ENCODE peak calls at places on chromosome 13, in four cellular contexts. U, X, D and Z are unnamed samples.

GRCh38 chr13:96822900-96823299 is 171.4 kb downstream of the OXGR1 start:
- DNase-seq in U (peak; percentile 4), X (peak; percentile 17), D (peak; percentile 50), Z (peak; percentile 55)

GRCh38 chr13:67138937-67139336 is 91.2 kb downstream of the PCDH9 start:
- DNase-seq in U (no peak), X (no peak), D (no peak), Z (no peak)

GRCh38 chr13:57627663-57628062 is 3.9 kb upstream of the PCDH17 start:
- DNase-seq in U (no peak), X (peak; percentile 8), D (no peak), Z (no peak)

GRCh38 chr13:26460652-26461051 is 96.8 kb upstream of the WASF3 start:
- DNase-seq in U (no peak), X (no peak), D (no peak), Z (no peak)

GRCh38 chr13:93480553-93481106 is 254.0 kb downstream of the GPC6 start:
- DNase-seq in U (no peak), X (no peak), D (peak; percentile 28), Z (no peak)

GRCh38 chr13:80342541-80343371 is 1.8 kb upstream of the SPRY2 start:
- DNase-seq in U (no peak), X (peak; percentile 84), D (peak; percentile 55), Z (peak; percentile 87)

GRCh38 chr13:113996912-113997745 is 23.3 kb upstream of the C13orf46 start:
- DNase-seq in U (no peak), X (no peak), D (no peak), Z (no peak)

GRCh38 chr13:40589285-40590109 is 76.9 kb downstream of the FOXO1 start:
- DNase-seq in U (no peak), X (no peak), D (peak; percentile 56), Z (no peak)

GRCh38 chr13:110444226-110444653 is 117.3 kb downstream of the RAB20 start:
- DNase-seq in U (no peak), X (peak; percentile 15), D (no peak), Z (no peak)

GRCh38 chr13:35549481-35549880 is 73.0 kb upstream of the MAB21L1 start:
- DNase-seq in U (peak; percentile 0), X (no peak), D (peak; percentile 1), Z (no peak)

GRCh38 chr13:76820759-76821158 is 65.4 kb downstream of the KCTD12 start:
- DNase-seq in U (no peak), X (no peak), D (no peak), Z (no peak)

GRCh38 chr13:76292726-76293125 is 593.5 kb downstream of the KCTD12 start:
- DNase-seq in U (no peak), X (no peak), D (no peak), Z (no peak)

GRCh38 chr13:26247608-26248007 is 6.3 kb upstream of the CDK8 start:
- DNase-seq in U (no peak), X (peak; percentile 84), D (no peak), Z (no peak)

GRCh38 chr13:96025283-96025682 is 27.9 kb downstream of the UGGT2 start:
- DNase-seq in U (no peak), X (no peak), D (no peak), Z (no peak)

GRCh38 chr13:95296326-95296939 is 4.8 kb downstream of the ABCC4 start:
- DNase-seq in U (peak; percentile 49), X (no peak), D (peak; percentile 56), Z (peak; percentile 77)

GRCh38 chr13:100341327-100341726 is 247.3 kb downstream of the GGACT start:
- DNase-seq in U (no peak), X (no peak), D (no peak), Z (no peak)

GRCh38 chr13:34816543-34816942 is 125.5 kb upstream of the NBEA start:
- DNase-seq in U (no peak), X (no peak), D (no peak), Z (no peak)

GRCh38 chr13:99955747-99956472 is 15.7 kb downstream of the ZIC5 start:
- DNase-seq in U (no peak), X (no peak), D (no peak), Z (peak; percentile 57)

GRCh38 chr13:28220166-28220565 is 81.8 kb downstream of the PAN3 start:
- DNase-seq in U (no peak), X (no peak), D (no peak), Z (no peak)

GRCh38 chr13:31150315-31150985 is 11.3 kb downstream of the HSPH1 start:
- DNase-seq in U (no peak), X (no peak), D (no peak), Z (no peak)

GRCh38 chr13:79995334-79995733 is 345.6 kb downstream of the SPRY2 start:
- DNase-seq in U (no peak), X (no peak), D (no peak), Z (no peak)

GRCh38 chr13:51280379-51280940 is 58.3 kb downstream of the FAM124A start:
- DNase-seq in U (no peak), X (no peak), D (no peak), Z (no peak)

GRCh38 chr13:87661471-87661870 is 9.7 kb upstream of the SLITRK5 start:
- DNase-seq in U (no peak), X (no peak), D (no peak), Z (no peak)

GRCh38 chr13:113562085-113562749 is 22.3 kb upstream of the TFDP1 start:
- DNase-seq in U (peak; percentile 40), X (peak; percentile 67), D (peak; percentile 65), Z (peak; percentile 88)

GRCh38 chr13:110092869-110093268 is 214.1 kb downstream of the COL4A1 start:
- DNase-seq in U (no peak), X (no peak), D (no peak), Z (no peak)

GRCh38 chr13:37515226-37515625 is 83.3 kb downstream of the POSTN start:
- DNase-seq in U (no peak), X (no peak), D (no peak), Z (no peak)

GRCh38 chr13:44465318-44465717 is 91.7 kb downstream of the SERP2 start:
- DNase-seq in U (no peak), X (no peak), D (no peak), Z (no peak)

GRCh38 chr13:113145496-113145895 is 13.0 kb upstream of the PROZ start:
- DNase-seq in U (no peak), X (no peak), D (no peak), Z (no peak)

GRCh38 chr13:94933230-94933751 is 220.9 kb upstream of the SOX21 start:
- DNase-seq in U (no peak), X (no peak), D (no peak), Z (no peak)

GRCh38 chr13:86986448-86986847 is 684.7 kb upstream of the SLITRK5 start:
- DNase-seq in U (no peak), X (peak; percentile 2), D (peak; percentile 52), Z (no peak)

GRCh38 chr13:34419025-34419424 is 523.0 kb upstream of the NBEA start:
- DNase-seq in U (no peak), X (no peak), D (no peak), Z (no peak)

GRCh38 chr13:46489586-46490023 is 63.4 kb upstream of the LRCH1 start:
- DNase-seq in U (no peak), X (no peak), D (no peak), Z (no peak)

GRCh38 chr13:45119469-45119989 is 781 bp upstream of the GTF2F2 start:
- DNase-seq in U (no peak), X (peak; percentile 37), D (no peak), Z (no peak)

GRCh38 chr13:102693781-102694180 is 1.1 kb downstream of the METTL21C start:
- DNase-seq in U (no peak), X (no peak), D (no peak), Z (no peak)
- TF ChIP-seq NR3C1 in U (no peak), X (no peak), D (no peak), Z (no peak)

GRCh38 chr13:111654531-111654930 is 334.1 kb downstream of the TEX29 start:
- DNase-seq in U (no peak), X (no peak), D (no peak), Z (no peak)
- TF ChIP-seq JUN in U (no peak), X (no peak), D (no peak), Z (no peak)

GRCh38 chr13:98575876-98576214 is 1.1 kb downstream of the STK24 start:
- DNase-seq in U (no peak), X (no peak), D (no peak), Z (no peak)
- TF ChIP-seq NR3C1 in U (no peak), X (no peak), D (no peak), Z (no peak)

GRCh38 chr13:22173605-22174004 is 502.7 kb downstream of the FGF9 start:
- DNase-seq in U (no peak), X (no peak), D (no peak), Z (no peak)
- TF ChIP-seq JUN in U (no peak), X (no peak), D (no peak), Z (no peak)

GRCh38 chr13:74511523-74511922 is 377.3 kb upstream of the KLF12 start:
- DNase-seq in U (no peak), X (no peak), D (no peak), Z (no peak)
- TF ChIP-seq NR3C1 in U (no peak), X (no peak), D (no peak), Z (no peak)